ENCODE peak calls at places on chromosomes 1 and 21, in nine cellular contexts. T, X, K, Z, G, B, M, E and W are unnamed samples.

GRCh38 chr1:152497273-152497672 is 13.3 kb upstream of the LCE5A start:
- DNase-seq in T (no peak), M (no peak), E (no peak), K (no peak), X (no peak), Z (no peak), G (no peak), B (no peak), W (no peak)

GRCh38 chr21:36388835-36389234 is 3.6 kb downstream of the CHAF1B start:
- DNase-seq in M (no peak), B (no peak), Z (no peak), X (no peak), E (no peak), T (no peak), K (peak), G (peak), W (peak)

GRCh38 chr21:43209575-43210453 is 41.0 kb downstream of the CRYAA start:
- DNase-seq in Z (peak), M (no peak), E (no peak), X (no peak), B (no peak), K (no peak), G (peak), T (peak), W (peak)

GRCh38 chr21:37742532-37742931 is 173.7 kb downstream of the KCNJ6 start:
- DNase-seq in G (no peak), X (no peak), Z (no peak), E (peak), T (no peak), M (no peak), K (peak), B (no peak), W (no peak)

GRCh38 chr21:44836666-44837471 is 19.0 kb upstream of the SUMO3 start:
- DNase-seq in E (no peak), Z (no peak), B (no peak), K (peak), T (peak), M (no peak), X (no peak), G (peak), W (peak)

GRCh38 chr1:226806988-226807387 is 63.4 kb upstream of the PSEN2 start:
- DNase-seq in Z (no peak), G (no peak), M (no peak), E (no peak), X (no peak), T (no peak), B (no peak), K (no peak), W (no peak)

GRCh38 chr1:78676347-78676982 is 26.8 kb downstream of the IFI44 start:
- DNase-seq in M (no peak), B (no peak), T (peak), E (peak), G (peak), X (peak), Z (peak), K (peak), W (no peak)

GRCh38 chr1:172378109-172378755 is 42.3 kb upstream of the C1orf105 start:
- DNase-seq in T (no peak), M (no peak), Z (no peak), B (no peak), E (no peak), X (no peak), G (no peak), K (no peak), W (no peak)

GRCh38 chr1:52098139-52098871 is 42.2 kb downstream of the BTF3L4 start:
- DNase-seq in Z (no peak), M (no peak), B (no peak), X (no peak), E (no peak), K (no peak), T (peak), G (no peak), W (peak)

GRCh38 chr1:200960236-200960947 is 63.1 kb downstream of the KIF21B start:
- DNase-seq in X (no peak), M (no peak), G (no peak), K (no peak), E (no peak), T (no peak), Z (no peak), B (no peak), W (peak)

GRCh38 chr1:165595561-165595960 is 35.5 kb upstream of the MGST3 start:
- DNase-seq in G (peak), Z (peak), X (no peak), E (no peak), M (no peak), T (no peak), B (no peak), K (peak), W (no peak)

GRCh38 chr1:62588000-62588399 is 9.3 kb upstream of the ANGPTL3 start:
- DNase-seq in K (no peak), E (no peak), T (no peak), X (no peak), B (no peak), G (no peak), Z (no peak), M (no peak), W (no peak)

GRCh38 chr1:29234471-29234870 is 1.9 kb upstream of the PTPRU start:
- DNase-seq in G (no peak), M (no peak), K (no peak), E (no peak), Z (no peak), X (no peak), B (no peak), T (no peak), W (no peak)

GRCh38 chr1:154824356-154825069 is 45.6 kb downstream of the KCNN3 start:
- DNase-seq in T (no peak), Z (no peak), K (no peak), X (no peak), G (no peak), E (no peak), B (no peak), M (no peak), W (no peak)

GRCh38 chr1:91884459-91885290 is 1.3 kb downstream of the TGFBR3 start:
- DNase-seq in X (peak), T (no peak), E (no peak), Z (no peak), K (no peak), B (no peak), M (no peak), G (peak), W (peak)

GRCh38 chr1:15706751-15707150 is 22.6 kb downstream of the PLEKHM2 start:
- DNase-seq in T (no peak), Z (no peak), K (no peak), G (no peak), X (no peak), E (no peak), B (no peak), M (no peak), W (no peak)

GRCh38 chr1:20358761-20359263 is 68.1 kb downstream of the VWA5B1 start:
- DNase-seq in G (peak), K (peak), E (peak), T (peak), Z (no peak), X (no peak), M (no peak), B (no peak), W (no peak)

GRCh38 chr21:39319251-39319756 is 5.9 kb upstream of the BRWD1 start:
- DNase-seq in K (peak), B (no peak), X (no peak), Z (no peak), T (peak), E (no peak), M (no peak), G (peak), W (no peak)

GRCh38 chr1:235024706-235025421 is 103.8 kb downstream of the TOMM20 start:
- DNase-seq in X (no peak), T (no peak), K (no peak), E (no peak), G (no peak), Z (no peak), B (no peak), M (no peak), W (no peak)

GRCh38 chr1:25123551-25123950 is 108.8 kb downstream of the SYF2 start:
- DNase-seq in T (no peak), M (no peak), B (no peak), G (no peak), K (no peak), X (no peak), E (no peak), Z (no peak), W (no peak)

GRCh38 chr1:156359973-156360372 is 9.0 kb upstream of the RHBG start:
- DNase-seq in T (no peak), M (no peak), G (peak), K (peak), Z (no peak), B (no peak), X (no peak), E (no peak), W (no peak)

GRCh38 chr1:114154963-114155322 is 1.3 kb upstream of the SYT6 start:
- DNase-seq in Z (no peak), T (no peak), M (no peak), B (no peak), E (no peak), K (peak), G (no peak), X (peak), W (peak)

GRCh38 chr1:62905309-62905708 is 121.4 kb downstream of the ATG4C start:
- DNase-seq in X (no peak), K (no peak), G (no peak), Z (no peak), E (peak), T (no peak), B (no peak), M (no peak), W (no peak)